ENCODE peak calls at places on chromosomes 5 and 9, in five cellular contexts. Q is upper lobe of right lung, L is right atrium auricular region, W is psoas muscle, C is PC-3. Z is an unnamed sample.
A peak's percentile ranks its signal among the peaks of the same experiment; 100 is the strongest.

GRCh38 chr9:123033864-123034598 is 564 bp downstream of the GPR21 start:
- DNase-seq in Q (no peak), L (no peak), W (peak; percentile 75), C (no peak), Z (no peak)

GRCh38 chr5:72178910-72179815 is 71.9 kb downstream of the MAP1B start:
- DNase-seq in Q (no peak), L (peak; percentile 87), W (peak; percentile 73), C (peak; percentile 88), Z (peak; percentile 78)

GRCh38 chr9:86329649-86330048 is 24.6 kb downstream of the TUT7 start:
- DNase-seq in Q (no peak), L (no peak), W (no peak), C (no peak), Z (no peak)

GRCh38 chr5:141149812-141150211 is at the start of gene PCDHB6:
- DNase-seq in Q (no peak), L (no peak), W (no peak), C (no peak), Z (no peak)

GRCh38 chr5:54658014-54658413 is 140.5 kb downstream of the SNX18 start:
- DNase-seq in Q (no peak), L (no peak), W (no peak), C (peak; percentile 27), Z (no peak)

GRCh38 chr5:116421080-116421629 is 153.5 kb downstream of the SEMA6A start:
- DNase-seq in Q (no peak), L (no peak), W (no peak), C (no peak), Z (no peak)

GRCh38 chr5:35736280-35736679 is 118.6 kb downstream of the SPEF2 start:
- DNase-seq in Q (no peak), L (no peak), W (no peak), C (peak; percentile 45), Z (no peak)

GRCh38 chr9:14349818-14350333 is 35.9 kb upstream of the NFIB start:
- DNase-seq in Q (no peak), L (no peak), W (no peak), C (no peak), Z (no peak)

GRCh38 chr9:2413196-2413840 is 208.3 kb upstream of the VLDLR start:
- DNase-seq in Q (no peak), L (no peak), W (no peak), C (no peak), Z (no peak)

GRCh38 chr9:120441446-120442279 is 138.3 kb downstream of the CDK5RAP2 start:
- DNase-seq in Q (no peak), L (no peak), W (no peak), C (no peak), Z (no peak)

GRCh38 chr5:82335807-82336206 is 57.7 kb upstream of the RPS23 start:
- DNase-seq in Q (no peak), L (no peak), W (peak; percentile 69), C (peak; percentile 25), Z (peak; percentile 41)

GRCh38 chr5:18553269-18553668 is 919.0 kb downstream of the TAF11L14 start:
- DNase-seq in Q (no peak), L (no peak), W (no peak), C (peak; percentile 96), Z (no peak)

GRCh38 chr9:97986466-97986865 is 3.3 kb downstream of the ANP32B start:
- DNase-seq in Q (no peak), L (no peak), W (no peak), C (no peak), Z (no peak)

GRCh38 chr5:73826761-73827450 is 200.9 kb downstream of the ARHGEF28 start:
- DNase-seq in Q (no peak), L (no peak), W (no peak), C (no peak), Z (no peak)

GRCh38 chr9:91803143-91803940 is 146.7 kb downstream of the ROR2 start:
- DNase-seq in Q (no peak), L (no peak), W (no peak), C (no peak), Z (no peak)

GRCh38 chr9:128215491-128216404 is 12.6 kb downstream of the DNM1 start:
- DNase-seq in Q (peak; percentile 55), L (peak; percentile 82), W (no peak), C (no peak), Z (no peak)

GRCh38 chr5:153211052-153211451 is 279.4 kb upstream of the GRIA1 start:
- DNase-seq in Q (no peak), L (no peak), W (no peak), C (no peak), Z (no peak)

GRCh38 chr9:3527653-3527960 is 1.8 kb upstream of the RFX3 start:
- DNase-seq in Q (no peak), L (no peak), W (no peak), C (no peak), Z (no peak)

GRCh38 chr9:3525836-3526165 is at the start of gene RFX3:
- DNase-seq in Q (peak; percentile 96), L (peak; percentile 82), W (peak; percentile 97), C (peak; percentile 79), Z (peak; percentile 73)

GRCh38 chr9:3526166-3526902 is 533 bp upstream of the RFX3 start:
- DNase-seq in Q (peak; percentile 94), L (peak; percentile 88), W (peak; percentile 94), C (peak; percentile 73), Z (peak; percentile 26)

GRCh38 chr9:3526903-3527652 is 1.3 kb upstream of the RFX3 start:
- DNase-seq in Q (peak; percentile 56), L (no peak), W (peak; percentile 47), C (peak; percentile 27), Z (no peak)

GRCh38 chr9:3528466-3528865 is 2.7 kb upstream of the RFX3 start:
- DNase-seq in Q (no peak), L (no peak), W (no peak), C (no peak), Z (no peak)
- H3K4me3 ChIP-seq in Q (peak overlapping the region; percentile 9), L (no peak overlapping the region), W (peak overlapping the region; percentile 80), C (peak overlapping the region; percentile 21), Z (peak overlapping the region; percentile 38)

DNA sequence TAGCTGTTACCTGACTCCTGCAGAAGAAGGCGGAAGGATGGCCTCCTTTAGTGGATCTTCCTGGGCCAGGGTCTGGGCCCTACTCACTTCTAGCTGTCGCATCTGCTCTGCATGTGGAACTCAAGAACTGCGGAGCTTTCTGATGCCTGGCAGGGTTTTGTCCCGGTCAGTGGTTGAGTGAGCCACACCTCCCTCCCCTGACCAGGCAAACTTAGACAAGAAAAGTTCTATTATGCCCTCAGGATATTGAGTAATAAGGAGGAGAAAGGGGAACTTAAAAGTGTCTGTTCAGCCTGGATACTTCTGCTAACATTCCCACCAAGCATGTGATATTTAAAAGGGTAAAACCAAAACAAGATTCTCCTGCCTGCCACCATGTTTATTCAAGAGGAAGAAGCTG is at the start of gene FYB1:
- DNase-seq in Q (no peak), L (peak; percentile 68), W (no peak), C (peak; percentile 94), Z (no peak)
- H3K27ac ChIP-seq in Q (peak within 1 kb of the TSS; percentile 68), L (peak within 1 kb of the TSS; percentile 22), W (peak within 1 kb of the TSS; percentile 82), C (peak within 1 kb of the TSS; percentile 76), Z (peak within 1 kb of the TSS; percentile 19)

DNA sequence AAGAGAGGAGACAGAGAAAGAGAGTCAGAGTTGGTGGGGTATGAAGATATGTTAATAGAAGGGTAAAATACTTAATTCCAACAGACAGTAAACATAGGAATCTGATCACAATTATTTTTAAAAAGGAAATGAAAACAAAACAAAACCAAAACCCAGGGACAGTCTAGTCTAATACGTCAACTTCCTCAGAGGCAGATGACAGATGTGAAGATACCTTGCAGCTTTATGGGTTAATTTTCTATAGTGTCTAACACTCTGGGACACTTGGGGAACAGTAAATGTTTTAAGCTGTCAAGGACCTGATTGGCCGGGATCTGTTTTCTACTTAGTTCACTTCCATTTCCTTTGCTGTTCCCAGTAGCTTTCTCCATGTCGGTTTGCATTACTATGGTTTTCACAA is 216.6 kb downstream of the MCTP1 start:
- DNase-seq in Q (no peak), L (no peak), W (no peak), C (no peak), Z (no peak)
- H3K4me3 ChIP-seq in Q (no peak overlapping the region), L (no peak overlapping the region), W (no peak overlapping the region), C (no peak overlapping the region), Z (no peak overlapping the region)

DNA sequence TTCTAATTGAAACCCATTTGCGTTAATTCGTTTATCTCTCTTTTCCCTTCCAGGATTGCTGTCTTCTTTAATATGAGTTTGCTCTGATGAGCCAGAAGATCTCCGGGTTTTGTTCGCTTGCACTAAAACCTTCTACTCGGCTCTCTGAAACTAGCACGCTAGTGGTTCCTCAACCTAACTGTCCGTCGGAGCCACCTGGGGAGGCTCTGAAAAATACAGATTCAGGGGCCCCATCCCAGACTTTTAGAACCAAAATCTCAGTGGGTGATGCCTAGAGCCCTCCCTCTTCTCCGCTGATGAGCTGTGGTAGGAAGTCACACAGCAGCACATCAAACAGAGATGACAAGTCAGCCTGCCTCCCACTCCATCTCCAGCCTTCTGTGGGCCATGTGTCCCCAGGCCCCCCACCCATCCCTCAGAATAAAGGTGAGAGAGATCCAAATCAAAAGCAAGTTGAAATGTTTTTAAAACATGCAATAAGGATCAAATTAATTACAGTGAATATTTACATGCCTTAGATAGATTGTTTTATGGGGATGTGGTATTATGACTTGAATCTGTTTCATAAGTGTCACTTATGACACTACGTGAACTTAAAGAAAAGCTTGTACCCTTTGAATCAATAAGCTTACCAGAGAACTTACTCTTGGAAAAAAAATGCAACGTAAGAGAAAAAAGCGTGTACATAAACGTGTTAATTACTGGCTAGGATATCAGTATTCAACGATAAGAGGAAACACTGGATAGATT is 16.4 kb downstream of the FCN2 start:
- DNase-seq in Q (peak; percentile 12), L (no peak), W (no peak), C (no peak), Z (no peak)
- H3K27ac ChIP-seq in Q (peak overlapping the region; percentile 31), L (peak overlapping the region; percentile 68), W (peak overlapping the region; percentile 55), C (no peak overlapping the region), Z (no peak overlapping the region)

Z was measured in thoracic aorta.